ENCODE peak calls at places on chromosomes 7 and 10, in ten cellular contexts. N is OCI-M1; W is activated T-cell treated with anti-CD3 and anti-CD28 coated beads, Interleukin-2, amount 50 U/mL, for 24 hours; D is iPS-NIHi11; A is WERI-Rb-1; Q is activated T-helper 1 cell treated with anti-CD3 and anti-CD28 coated beads, Interleukin-2, amount 50 U/mL, for 16 hours; X is lower leg skin; M is myocyte; K is fibroblast of the aortic adventitia; Y is amniotic stem cell. R is an unnamed sample.

GRCh38 chr7:74083928-74084721 is 521 bp downstream of the LIMK1 start:
- DNase-seq in N (peak), W (peak), D (peak), A (peak), Q (no peak), X (no peak), M (peak), K (peak), Y (peak), R (no peak)

GRCh38 chr10:22986771-22987542 is 59.1 kb downstream of the ARMC3 start:
- DNase-seq in N (peak), W (no peak), D (no peak), A (no peak), Q (no peak), X (no peak), M (peak), K (peak), Y (peak), R (no peak)

GRCh38 chr10:69278446-69278963 is at the start of gene HK1:
- DNase-seq in N (no peak), W (no peak), D (no peak), A (no peak), Q (no peak), X (peak), M (peak), K (peak), Y (no peak), R (peak)

GRCh38 chr7:134899729-134900128 is 86.6 kb upstream of the AGBL3 start:
- DNase-seq in N (no peak), W (no peak), D (no peak), A (no peak), Q (no peak), X (no peak), M (peak), K (peak), Y (no peak), R (no peak)

GRCh38 chr10:54139819-54140428 is 661.1 kb downstream of the PCDH15 start:
- DNase-seq in N (peak), W (no peak), D (no peak), A (no peak), Q (no peak), X (no peak), M (no peak), K (no peak), Y (no peak), R (no peak)

GRCh38 chr7:20440472-20441105 is 109.9 kb downstream of the ITGB8 start:
- DNase-seq in N (peak), W (no peak), D (peak), A (peak), Q (no peak), X (no peak), M (peak), K (peak), Y (no peak), R (peak)

GRCh38 chr7:144386741-144387140 is 16.8 kb downstream of the NOBOX start:
- DNase-seq in N (no peak), W (no peak), D (no peak), A (no peak), Q (no peak), X (no peak), M (no peak), K (peak), Y (peak), R (no peak)

GRCh38 chr10:126185666-126186447 is 202.4 kb downstream of the ADAM12 start:
- DNase-seq in N (no peak), W (no peak), D (no peak), A (peak), Q (no peak), X (no peak), M (no peak), K (peak), Y (no peak), R (no peak)

GRCh38 chr7:158077441-158077840 is 510.2 kb downstream of the PTPRN2 start:
- DNase-seq in N (no peak), W (no peak), D (no peak), A (no peak), Q (no peak), X (peak), M (no peak), K (no peak), Y (no peak), R (no peak)

GRCh38 chr10:25294032-25294926 is 119.5 kb downstream of the GPR158 start:
- DNase-seq in N (no peak), W (no peak), D (no peak), A (no peak), Q (no peak), X (no peak), M (no peak), K (peak), Y (no peak), R (no peak)

GRCh38 chr10:132407846-132408278 is 10.9 kb downstream of the PWWP2B start:
- DNase-seq in N (no peak), W (no peak), D (peak), A (peak), Q (no peak), X (peak), M (no peak), K (no peak), Y (no peak), R (no peak)

GRCh38 chr7:55092186-55092976 is 73.6 kb downstream of the EGFR start:
- DNase-seq in N (no peak), W (no peak), D (no peak), A (no peak), Q (no peak), X (no peak), M (no peak), K (peak), Y (no peak), R (no peak)

GRCh38 chr7:1671876-1672451 is 1.9 kb downstream of the ELFN1 start:
- DNase-seq in N (no peak), W (peak), D (peak), A (no peak), Q (no peak), X (peak), M (no peak), K (no peak), Y (no peak), R (no peak)

GRCh38 chr10:103254538-103255325 is 9.0 kb downstream of the RPEL1 start:
- DNase-seq in N (peak), W (no peak), D (no peak), A (no peak), Q (no peak), X (no peak), M (no peak), K (peak), Y (no peak), R (no peak)

GRCh38 chr10:35526775-35527174 is 78.4 kb upstream of the GJD4 start:
- DNase-seq in N (no peak), W (no peak), D (no peak), A (no peak), Q (no peak), X (no peak), M (no peak), K (no peak), Y (no peak), R (no peak)

GRCh38 chr10:24467094-24467493 is 256.6 kb downstream of the ARHGAP21 start:
- DNase-seq in N (no peak), W (no peak), D (no peak), A (no peak), Q (no peak), X (no peak), M (peak), K (no peak), Y (no peak), R (no peak)

GRCh38 chr10:121076760-121077159 is 225.6 kb downstream of the WDR11 start:
- DNase-seq in N (no peak), W (no peak), D (no peak), A (no peak), Q (no peak), X (peak), M (no peak), K (no peak), Y (no peak), R (no peak)

GRCh38 chr10:7426349-7426748 is 15.5 kb upstream of the SFMBT2 start:
- DNase-seq in N (no peak), W (no peak), D (no peak), A (no peak), Q (no peak), X (no peak), M (no peak), K (no peak), Y (no peak), R (no peak)

GRCh38 chr7:80781561-80781979 is 137.3 kb downstream of the SEMA3C start:
- DNase-seq in N (no peak), W (no peak), D (peak), A (no peak), Q (no peak), X (peak), M (peak), K (peak), Y (no peak), R (peak)

GRCh38 chr7:97573065-97573464 is 158.8 kb upstream of the TAC1 start:
- DNase-seq in N (no peak), W (no peak), D (no peak), A (no peak), Q (no peak), X (no peak), M (no peak), K (no peak), Y (no peak), R (no peak)

GRCh38 chr10:132293416-132294195 is 14.1 kb downstream of the STK32C start:
- DNase-seq in N (no peak), W (no peak), D (peak), A (peak), Q (no peak), X (no peak), M (no peak), K (no peak), Y (no peak), R (no peak)

GRCh38 chr10:113626809-113627370 is 37.0 kb downstream of the NRAP start:
- DNase-seq in N (no peak), W (no peak), D (no peak), A (no peak), Q (no peak), X (no peak), M (no peak), K (no peak), Y (no peak), R (no peak)

GRCh38 chr7:101558742-101559325 is 70.3 kb downstream of the MYL10 start:
- DNase-seq in N (peak), W (no peak), D (no peak), A (peak), Q (no peak), X (peak), M (no peak), K (no peak), Y (no peak), R (no peak)

GRCh38 chr7:45687721-45688120 is 113.6 kb downstream of the ADCY1 start:
- DNase-seq in N (no peak), W (no peak), D (peak), A (no peak), Q (no peak), X (peak), M (no peak), K (no peak), Y (no peak), R (no peak)

GRCh38 chr10:103069453-103070331 is 123.4 kb downstream of the NT5C2 start:
- DNase-seq in N (peak), W (peak), D (peak), A (peak), Q (peak), X (peak), M (peak), K (peak), Y (no peak), R (peak)

GRCh38 chr10:69215405-69216176 is 4.5 kb upstream of the HKDC1 start:
- DNase-seq in N (peak), W (no peak), D (no peak), A (no peak), Q (no peak), X (no peak), M (no peak), K (no peak), Y (no peak), R (no peak)

GRCh38 chr10:58464956-58465355 is 47.7 kb upstream of the BICC1 start:
- DNase-seq in N (no peak), W (no peak), D (no peak), A (no peak), Q (no peak), X (no peak), M (no peak), K (no peak), Y (no peak), R (no peak)

GRCh38 chr10:93478873-93479272 is 3.3 kb downstream of the MYOF start:
- DNase-seq in N (no peak), W (no peak), D (no peak), A (no peak), Q (no peak), X (no peak), M (no peak), K (no peak), Y (no peak), R (no peak)

GRCh38 chr10:130127612-130128607 is 8.3 kb upstream of the GLRX3 start:
- DNase-seq in N (peak), W (peak), D (peak), A (peak), Q (no peak), X (no peak), M (peak), K (peak), Y (peak), R (peak)

GRCh38 chr7:101743995-101744360 is 73.4 kb upstream of the CUX1 start:
- DNase-seq in N (no peak), W (no peak), D (peak), A (peak), Q (no peak), X (no peak), M (no peak), K (no peak), Y (no peak), R (peak)

GRCh38 chr7:1948887-1949680 is 279.0 kb downstream of the ELFN1 start:
- DNase-seq in N (no peak), W (no peak), D (no peak), A (no peak), Q (no peak), X (no peak), M (no peak), K (no peak), Y (no peak), R (no peak)

GRCh38 chr10:132606536-132607316 is 69.1 kb downstream of the INPP5A start:
- DNase-seq in N (no peak), W (no peak), D (peak), A (peak), Q (no peak), X (peak), M (no peak), K (no peak), Y (no peak), R (no peak)

GRCh38 chr7:27175626-27176342 is 1.7 kb upstream of the HOXA10 start:
- DNase-seq in N (no peak), W (no peak), D (peak), A (peak), Q (peak), X (no peak), M (no peak), K (no peak), Y (no peak), R (no peak)

GRCh38 chr10:130804778-130805634 is 506.5 kb downstream of the TCERG1L start:
- DNase-seq in N (no peak), W (no peak), D (no peak), A (no peak), Q (no peak), X (peak), M (no peak), K (no peak), Y (no peak), R (no peak)

R was measured in NT2/D1.